ENCODE peak calls at places on chromosomes 7 and 10, in ten cellular contexts. A, U, R, D, X, J, P, W, N and V are unnamed samples.
A peak's percentile ranks its signal among the peaks of the same experiment; 100 is the strongest.

GRCh38 chr10:17234541-17234940 is 6.5 kb downstream of the VIM start:
- DNase-seq in A (no peak), U (no peak), R (no peak), D (no peak), X (no peak), J (no peak), P (no peak), W (no peak), N (no peak), V (no peak)

GRCh38 chr10:121179006-121179405 is 327.8 kb downstream of the WDR11 start:
- DNase-seq in A (no peak), U (no peak), R (no peak), D (no peak), X (no peak), J (no peak), P (no peak), W (no peak), N (no peak), V (no peak)

GRCh38 chr7:128827248-128827958 is 2.8 kb upstream of the FLNC start:
- DNase-seq in A (no peak), U (no peak), R (peak; percentile 75), D (peak; percentile 83), X (no peak), J (no peak), P (no peak), W (no peak), N (peak; percentile 64), V (peak; percentile 80)

GRCh38 chr10:103968441-103969391 is 1.8 kb downstream of the SLK start:
- DNase-seq in A (no peak), U (no peak), R (peak; percentile 15), D (peak; percentile 24), X (no peak), J (no peak), P (no peak), W (no peak), N (no peak), V (no peak)

GRCh38 chr7:99224263-99224947 is 16.5 kb upstream of the KPNA7 start:
- DNase-seq in A (no peak), U (no peak), R (no peak), D (peak; percentile 51), X (no peak), J (no peak), P (no peak), W (no peak), N (peak; percentile 17), V (peak; percentile 20)

GRCh38 chr7:74398426-74398825 is 55.3 kb upstream of the GTF2IRD1 start:
- DNase-seq in A (no peak), U (no peak), R (no peak), D (no peak), X (no peak), J (no peak), P (no peak), W (no peak), N (no peak), V (no peak)

GRCh38 chr7:24341677-24342076 is 57.7 kb downstream of the NPY start:
- DNase-seq in A (no peak), U (no peak), R (no peak), D (no peak), X (no peak), J (no peak), P (no peak), W (no peak), N (no peak), V (no peak)

GRCh38 chr10:91009121-91009520 is 88.2 kb upstream of the ANKRD1 start:
- DNase-seq in A (no peak), U (no peak), R (no peak), D (no peak), X (no peak), J (no peak), P (no peak), W (no peak), N (no peak), V (no peak)

GRCh38 chr7:75663302-75663907 is 75.3 kb downstream of the HIP1 start:
- DNase-seq in A (no peak), U (no peak), R (no peak), D (no peak), X (no peak), J (no peak), P (no peak), W (no peak), N (no peak), V (no peak)

GRCh38 chr10:109934958-109935793 is 11.9 kb upstream of the XPNPEP1 start:
- DNase-seq in A (peak; percentile 61), U (no peak), R (no peak), D (peak; percentile 83), X (no peak), J (no peak), P (no peak), W (peak; percentile 28), N (peak; percentile 77), V (no peak)

GRCh38 chr7:116885724-116886123 is 23.3 kb downstream of the CAPZA2 start:
- DNase-seq in A (no peak), U (no peak), R (no peak), D (no peak), X (no peak), J (no peak), P (no peak), W (no peak), N (no peak), V (no peak)

GRCh38 chr10:47413531-47414226 is 29.6 kb upstream of the ZNF488 start:
- DNase-seq in A (no peak), U (no peak), R (no peak), D (no peak), X (no peak), J (no peak), P (no peak), W (no peak), N (no peak), V (no peak)

GRCh38 chr10:3935141-3935540 is 150.1 kb upstream of the KLF6 start:
- DNase-seq in A (peak; percentile 86), U (no peak), R (peak; percentile 85), D (peak; percentile 79), X (no peak), J (peak; percentile 57), P (peak; percentile 43), W (peak; percentile 35), N (peak; percentile 92), V (peak; percentile 49)

GRCh38 chr10:118993214-118993613 is 36.3 kb upstream of the NANOS1 start:
- DNase-seq in A (no peak), U (no peak), R (no peak), D (no peak), X (no peak), J (no peak), P (no peak), W (no peak), N (no peak), V (no peak)

GRCh38 chr10:2980116-2980515 is 87.2 kb upstream of the PFKP start:
- DNase-seq in A (no peak), U (no peak), R (no peak), D (peak; percentile 55), X (no peak), J (no peak), P (no peak), W (no peak), N (peak; percentile 56), V (no peak)

GRCh38 chr7:148712610-148713330 is 14.1 kb downstream of the CUL1 start:
- DNase-seq in A (no peak), U (no peak), R (no peak), D (no peak), X (no peak), J (no peak), P (no peak), W (no peak), N (no peak), V (no peak)

GRCh38 chr10:119268871-119269506 is 61.6 kb downstream of the GRK5 start:
- DNase-seq in A (no peak), U (no peak), R (no peak), D (peak; percentile 45), X (no peak), J (no peak), P (peak; percentile 93), W (no peak), N (peak; percentile 40), V (no peak)

GRCh38 chr7:16668049-16668858 is 22.3 kb downstream of the BZW2 start:
- DNase-seq in A (peak; percentile 97), U (no peak), R (peak; percentile 78), D (peak; percentile 100), X (no peak), J (no peak), P (no peak), W (peak; percentile 65), N (peak; percentile 100), V (peak; percentile 99)

GRCh38 chr10:62306663-62307062 is 38.0 kb upstream of the RTKN2 start:
- DNase-seq in A (no peak), U (no peak), R (no peak), D (no peak), X (no peak), J (no peak), P (no peak), W (no peak), N (peak; percentile 5), V (no peak)

GRCh38 chr10:29253096-29254029 is 35.5 kb upstream of the LYZL1 start:
- DNase-seq in A (no peak), U (no peak), R (no peak), D (no peak), X (no peak), J (no peak), P (no peak), W (no peak), N (no peak), V (no peak)

GRCh38 chr7:32518534-32519140 is 23.3 kb downstream of the AVL9 start:
- DNase-seq in A (no peak), U (no peak), R (no peak), D (peak; percentile 71), X (no peak), J (no peak), P (no peak), W (no peak), N (peak; percentile 50), V (peak; percentile 37)

GRCh38 chr10:99788598-99789259 is 6.3 kb downstream of the ABCC2 start:
- DNase-seq in A (peak; percentile 79), U (no peak), R (peak; percentile 45), D (peak; percentile 73), X (no peak), J (no peak), P (no peak), W (peak; percentile 78), N (peak; percentile 50), V (peak; percentile 81)

GRCh38 chr7:72751978-72752377 is 76.0 kb downstream of the TYW1B start:
- DNase-seq in A (no peak), U (no peak), R (no peak), D (no peak), X (no peak), J (no peak), P (no peak), W (no peak), N (peak; percentile 8), V (peak; percentile 3)

GRCh38 chr7:84291756-84292155 is 97.2 kb upstream of the SEMA3A start:
- DNase-seq in A (no peak), U (peak; percentile 81), R (no peak), D (no peak), X (no peak), J (no peak), P (no peak), W (no peak), N (no peak), V (no peak)

GRCh38 chr10:64476520-64476919 is 955.3 kb downstream of the REEP3 start:
- DNase-seq in A (no peak), U (no peak), R (no peak), D (no peak), X (no peak), J (no peak), P (no peak), W (no peak), N (no peak), V (no peak)

GRCh38 chr10:20457656-20458055 is 439.5 kb downstream of the NEBL start:
- DNase-seq in A (no peak), U (no peak), R (no peak), D (no peak), X (no peak), J (no peak), P (no peak), W (no peak), N (no peak), V (no peak)

GRCh38 chr10:108388716-108389115 is 1224.2 kb upstream of the SORCS1 start:
- DNase-seq in A (no peak), U (no peak), R (no peak), D (no peak), X (no peak), J (peak; percentile 4), P (no peak), W (no peak), N (no peak), V (no peak)

GRCh38 chr7:150335101-150335773 is 6.2 kb downstream of the RARRES2 start:
- DNase-seq in A (peak; percentile 83), U (no peak), R (peak; percentile 86), D (peak; percentile 89), X (no peak), J (no peak), P (no peak), W (no peak), N (peak; percentile 77), V (peak; percentile 73)